ENCODE peak calls at places on chromosome 15, in four cellular contexts. K is HepG2, Y is SK-N-SH, U is HCT116. A is an unnamed sample.

GRCh38 chr15:67820992-67821783 is 4.1 kb upstream of the SKOR1 start:
- DNase-seq in K (peak), Y (no peak), U (no peak), A (peak)

GRCh38 chr15:59685737-59686297 is 3.3 kb downstream of the BNIP2 start:
- DNase-seq in K (no peak), Y (peak), U (no peak), A (peak)

GRCh38 chr15:49225572-49226281 is 55.7 kb downstream of the GALK2 start:
- DNase-seq in K (no peak), Y (peak), U (peak), A (peak)

GRCh38 chr15:79562538-79563298 is 130.6 kb downstream of the MINAR1 start:
- DNase-seq in K (no peak), Y (no peak), U (no peak), A (no peak)

GRCh38 chr15:63513271-63513670 is 8.9 kb downstream of the USP3 start:
- DNase-seq in K (no peak), Y (no peak), U (no peak), A (no peak)

GRCh38 chr15:34721802-34722795 is 32.7 kb downstream of the GJD2 start:
- DNase-seq in K (peak), Y (peak), U (peak), A (no peak)

GRCh38 chr15:80978685-80979084 is 10.9 kb downstream of the MESD start:
- DNase-seq in K (no peak), Y (no peak), U (no peak), A (peak)

GRCh38 chr15:81347910-81348309 is 24.0 kb upstream of the STARD5 start:
- DNase-seq in K (no peak), Y (no peak), U (no peak), A (no peak)

GRCh38 chr15:41483115-41483514 is 10.6 kb upstream of the ITPKA start:
- DNase-seq in K (no peak), Y (no peak), U (no peak), A (no peak)

GRCh38 chr15:67771201-67771600 is 54.1 kb upstream of the SKOR1 start:
- DNase-seq in K (no peak), Y (peak), U (no peak), A (peak)

GRCh38 chr15:96334705-96335428 is 4.4 kb downstream of the NR2F2 start:
- DNase-seq in K (no peak), Y (no peak), U (no peak), A (no peak)

GRCh38 chr15:63006032-63006878 is 36.3 kb upstream of the TPM1 start:
- DNase-seq in K (no peak), Y (no peak), U (no peak), A (no peak)

GRCh38 chr15:70533931-70534742 is 229.2 kb downstream of the UACA start:
- DNase-seq in K (no peak), Y (no peak), U (no peak), A (no peak)

GRCh38 chr15:60592386-60593339 is 113.7 kb upstream of the ICE2 start:
- DNase-seq in K (peak), Y (peak), U (no peak), A (peak)

GRCh38 chr15:31498756-31499155 is 172.1 kb downstream of the KLF13 start:
- DNase-seq in K (no peak), Y (no peak), U (no peak), A (no peak)

GRCh38 chr15:49458145-49458544 is 35.1 kb downstream of the FGF7 start:
- DNase-seq in K (no peak), Y (no peak), U (no peak), A (no peak)

GRCh38 chr15:81080946-81081345 is 53.1 kb upstream of the CFAP161 start:
- DNase-seq in K (no peak), Y (no peak), U (no peak), A (no peak)

GRCh38 chr15:48414015-48414414 is 82.8 kb downstream of the DUT start:
- DNase-seq in K (no peak), Y (no peak), U (no peak), A (no peak)

GRCh38 chr15:94110476-94111130 is 120.8 kb upstream of the MCTP2 start:
- DNase-seq in K (peak), Y (no peak), U (no peak), A (no peak)

GRCh38 chr15:63473999-63474809 is 30.2 kb upstream of the USP3 start:
- DNase-seq in K (peak), Y (no peak), U (no peak), A (no peak)

GRCh38 chr15:89774492-89774891 is 1.6 kb upstream of the MESP2 start:
- DNase-seq in K (no peak), Y (no peak), U (no peak), A (no peak)

GRCh38 chr15:69160976-69161877 is 792 bp downstream of the GLCE start:
- DNase-seq in K (peak), Y (peak), U (peak), A (peak)

GRCh38 chr15:36234743-36235142 is 344.7 kb upstream of the CDIN1 start:
- DNase-seq in K (no peak), Y (no peak), U (no peak), A (no peak)

GRCh38 chr15:88982304-88982945 is 69.2 kb upstream of the MFGE8 start:
- DNase-seq in K (no peak), Y (peak), U (no peak), A (peak)

GRCh38 chr15:60414016-60414682 is 16.4 kb upstream of the ANXA2 start:
- DNase-seq in K (no peak), Y (no peak), U (no peak), A (no peak)

GRCh38 chr15:80031841-80032240 is 27.6 kb upstream of the ZFAND6 start:
- DNase-seq in K (no peak), Y (no peak), U (no peak), A (no peak)

GRCh38 chr15:99518191-99518590 is 47.6 kb upstream of the MEF2A start:
- DNase-seq in K (no peak), Y (no peak), U (no peak), A (no peak)

GRCh38 chr15:65833501-65834220 is 35.6 kb upstream of the RAB11A start:
- DNase-seq in K (peak), Y (peak), U (no peak), A (no peak)

GRCh38 chr15:34861216-34861615 is 65.9 kb upstream of the ACTC1 start:
- DNase-seq in K (no peak), Y (no peak), U (no peak), A (peak)

GRCh38 chr15:44033894-44034293 is 161.2 kb downstream of the FRMD5 start:
- DNase-seq in K (no peak), Y (peak), U (peak), A (no peak)

GRCh38 chr15:66830358-66830757 is 128.3 kb downstream of the SMAD6 start:
- DNase-seq in K (no peak), Y (no peak), U (no peak), A (no peak)

GRCh38 chr15:71149645-71150557 is 34.6 kb downstream of the THSD4 start:
- DNase-seq in K (no peak), Y (no peak), U (no peak), A (no peak)

GRCh38 chr15:44443515-44443914 is 16.1 kb downstream of the CTDSPL2 start:
- DNase-seq in K (no peak), Y (no peak), U (no peak), A (no peak)

GRCh38 chr15:64699767-64700388 is 75.5 kb downstream of the RBPMS2 start:
- DNase-seq in K (no peak), Y (peak), U (no peak), A (no peak)
- TF ChIP-seq ELF1 in K (no peak), Y (no peak), U (no peak), A (no peak)

GRCh38 chr15:90845201-90845949 is 23.0 kb upstream of the FURIN start:
- DNase-seq in K (no peak), Y (no peak), U (no peak), A (peak)
- TF ChIP-seq ELF1 in K (no peak), Y (no peak), U (no peak), A (no peak)

DNA sequence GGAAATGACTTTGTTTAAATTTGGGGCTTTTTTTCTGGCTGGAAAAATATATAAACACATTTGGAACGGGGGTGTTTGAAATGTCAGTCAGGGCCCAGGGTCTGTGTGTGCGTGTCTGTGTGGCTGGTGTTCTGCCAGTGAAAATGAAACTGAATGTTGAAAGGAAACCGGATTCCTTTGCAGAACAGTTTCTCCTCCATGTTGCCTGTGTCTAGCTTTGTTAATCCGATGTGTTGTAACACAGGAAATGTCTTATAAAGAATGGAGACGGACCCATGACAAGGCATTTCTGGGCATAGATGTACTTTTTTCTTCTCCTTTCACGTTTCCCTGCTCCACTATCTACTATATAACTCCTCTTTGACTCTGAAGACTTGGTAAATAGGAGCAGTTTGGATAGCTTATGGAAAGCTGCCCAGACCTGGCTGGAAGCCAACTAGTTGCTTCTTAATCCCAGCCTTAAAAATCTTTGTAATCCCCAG is 2.8 kb downstream of the SQOR start:
- DNase-seq in K (peak), Y (no peak), U (no peak), A (no peak)
- TF ChIP-seq ELF1 in K (no peak), Y (no peak), U (no peak), A (no peak)

GRCh38 chr15:85865070-85865684 is 70.5 kb upstream of the KLHL25 start:
- DNase-seq in K (peak), Y (peak), U (peak), A (peak)
- TF ChIP-seq ELF1 in K (no peak), Y (no peak), U (no peak), A (no peak)

GRCh38 chr15:52050416-52050815 is 31.4 kb downstream of the MAPK6 start:
- DNase-seq in K (no peak), Y (no peak), U (no peak), A (no peak)
- TF ChIP-seq ELF1 in K (no peak), Y (no peak), U (no peak), A (no peak)

GRCh38 chr15:39595621-39596221 is 14.8 kb downstream of the THBS1 start:
- DNase-seq in K (no peak), Y (no peak), U (no peak), A (no peak)

GRCh38 chr15:39594764-39595620 is 14.1 kb downstream of the THBS1 start:
- DNase-seq in K (no peak), Y (no peak), U (no peak), A (no peak)

GRCh38 chr15:39592500-39592899 is 11.6 kb downstream of the THBS1 start:
- DNase-seq in K (no peak), Y (no peak), U (no peak), A (no peak)

GRCh38 chr15:39593071-39594055 is 12.5 kb downstream of the THBS1 start:
- DNase-seq in K (no peak), Y (no peak), U (no peak), A (no peak)

DNA sequence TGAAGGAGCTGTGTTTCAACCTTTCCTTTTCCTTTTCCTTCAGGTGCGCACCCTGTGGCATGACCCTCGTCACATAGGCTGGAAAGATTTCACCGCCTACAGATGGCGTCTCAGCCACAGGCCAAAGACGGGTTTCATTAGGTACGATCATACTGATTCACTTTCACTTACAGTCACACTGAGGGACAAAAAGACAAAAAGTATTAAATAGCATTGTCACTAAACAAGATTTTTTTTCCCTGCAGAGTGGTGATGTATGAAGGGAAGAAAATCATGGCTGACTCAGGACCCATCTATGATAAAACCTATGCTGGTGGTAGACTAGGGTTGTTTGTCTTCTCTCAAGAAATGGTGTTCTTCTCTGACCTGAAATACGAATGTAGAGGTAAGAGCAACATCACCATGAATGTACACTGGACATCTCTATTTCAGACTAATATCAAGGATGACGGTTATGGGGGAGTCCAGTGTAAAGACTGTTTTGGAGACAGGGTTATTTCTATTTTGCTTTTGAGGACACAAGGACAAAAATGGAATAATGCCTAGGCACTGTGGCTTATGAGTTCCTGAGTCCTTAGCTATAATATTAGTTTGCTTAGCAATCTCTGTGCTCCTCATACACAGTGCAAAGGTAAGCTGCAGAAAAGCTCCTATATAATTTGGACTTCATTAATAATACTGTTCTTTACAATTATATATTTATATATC is 13.3 kb downstream of the THBS1 start:
- DNase-seq in K (no peak), Y (no peak), U (no peak), A (no peak)
- TF ChIP-seq ELF1 in K (no peak), Y (no peak), U (no peak), A (no peak)

DNA sequence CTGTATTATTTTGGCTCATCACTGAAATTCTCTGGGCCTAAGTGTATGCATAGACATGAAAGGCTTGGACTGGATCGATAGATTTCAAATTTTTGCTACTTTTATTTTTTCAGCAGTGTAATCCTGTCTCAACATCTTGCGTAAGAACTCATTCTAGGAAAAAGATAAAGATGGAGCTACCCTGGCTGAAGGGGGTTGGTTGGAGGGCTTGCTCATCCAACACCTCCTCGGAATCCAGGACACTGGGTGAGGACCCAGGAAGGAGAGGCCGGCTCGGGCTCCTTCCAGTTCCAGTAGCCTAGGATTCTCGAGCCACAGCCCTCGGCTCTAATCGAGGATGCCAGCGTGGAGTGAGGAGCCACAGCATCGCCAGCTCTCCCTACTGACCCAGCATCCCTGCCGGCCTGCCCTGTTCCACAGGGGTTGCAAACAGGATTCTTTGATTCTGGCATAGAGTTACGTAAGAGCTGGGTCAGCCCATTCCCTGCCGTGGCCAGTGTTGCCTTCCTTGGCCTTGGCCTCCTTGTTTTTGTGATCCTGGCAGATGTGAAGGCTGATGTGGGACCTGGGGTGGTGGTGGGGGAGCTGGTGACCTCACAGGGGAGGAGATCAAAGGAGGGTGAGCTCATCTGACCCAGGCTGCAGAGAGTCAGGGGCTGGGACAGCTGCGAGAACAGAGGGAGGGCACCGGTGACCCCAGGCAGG is 149.5 kb downstream of the ALDH1A2 start:
- DNase-seq in K (no peak), Y (no peak), U (no peak), A (no peak)
- TF ChIP-seq ELF1 in K (no peak), Y (no peak), U (no peak), A (no peak)

A was measured in K562.